ENCODE peak calls at places on chromosomes 1 and 21, in six cellular contexts. H, I, P, S, Z and Y are unnamed samples.

GRCh38 chr1:151511636-151512215 is 539 bp downstream of the CGN start:
- DNase-seq in H (peak), I (peak), P (peak), S (no peak), Z (peak), Y (peak)

GRCh38 chr1:245290836-245291235 is 136.1 kb downstream of the KIF26B start:
- DNase-seq in H (peak), I (no peak), P (no peak), S (no peak), Z (no peak), Y (no peak)

GRCh38 chr1:6248798-6249731 is 5.1 kb downstream of the HES3 start:
- DNase-seq in H (peak), I (no peak), P (no peak), S (no peak), Z (no peak), Y (no peak)

GRCh38 chr1:8061673-8062386 is 35.7 kb upstream of the ERRFI1 start:
- DNase-seq in H (no peak), I (no peak), P (no peak), S (no peak), Z (no peak), Y (no peak)

GRCh38 chr1:234702342-234703000 is 92.5 kb upstream of the IRF2BP2 start:
- DNase-seq in H (no peak), I (peak), P (no peak), S (peak), Z (no peak), Y (no peak)

GRCh38 chr21:31898898-31899630 is 26.2 kb downstream of the HUNK start:
- DNase-seq in H (no peak), I (no peak), P (no peak), S (no peak), Z (no peak), Y (no peak)

GRCh38 chr1:24861821-24862727 is 68.0 kb downstream of the RUNX3 start:
- DNase-seq in H (no peak), I (no peak), P (no peak), S (no peak), Z (no peak), Y (no peak)

GRCh38 chr1:162065016-162065415 is 4.5 kb upstream of the NOS1AP start:
- DNase-seq in H (peak), I (no peak), P (no peak), S (no peak), Z (no peak), Y (no peak)

GRCh38 chr1:112712191-112712590 is 2.9 kb downstream of the PPM1J start:
- DNase-seq in H (no peak), I (no peak), P (no peak), S (no peak), Z (no peak), Y (no peak)

GRCh38 chr1:168273575-168273974 is 7.1 kb upstream of the TBX19 start:
- DNase-seq in H (no peak), I (no peak), P (no peak), S (no peak), Z (no peak), Y (no peak)

GRCh38 chr1:219757890-219758289 is 145.0 kb upstream of the ZC3H11B start:
- DNase-seq in H (peak), I (no peak), P (no peak), S (peak), Z (no peak), Y (no peak)

GRCh38 chr1:240602189-240602588 is 9.8 kb downstream of the GREM2 start:
- DNase-seq in H (no peak), I (no peak), P (no peak), S (no peak), Z (no peak), Y (no peak)
- TF ChIP-seq CTCF in H (peak), I (no peak), P (no peak), S (no peak), Z (no peak), Y (no peak)

DNA sequence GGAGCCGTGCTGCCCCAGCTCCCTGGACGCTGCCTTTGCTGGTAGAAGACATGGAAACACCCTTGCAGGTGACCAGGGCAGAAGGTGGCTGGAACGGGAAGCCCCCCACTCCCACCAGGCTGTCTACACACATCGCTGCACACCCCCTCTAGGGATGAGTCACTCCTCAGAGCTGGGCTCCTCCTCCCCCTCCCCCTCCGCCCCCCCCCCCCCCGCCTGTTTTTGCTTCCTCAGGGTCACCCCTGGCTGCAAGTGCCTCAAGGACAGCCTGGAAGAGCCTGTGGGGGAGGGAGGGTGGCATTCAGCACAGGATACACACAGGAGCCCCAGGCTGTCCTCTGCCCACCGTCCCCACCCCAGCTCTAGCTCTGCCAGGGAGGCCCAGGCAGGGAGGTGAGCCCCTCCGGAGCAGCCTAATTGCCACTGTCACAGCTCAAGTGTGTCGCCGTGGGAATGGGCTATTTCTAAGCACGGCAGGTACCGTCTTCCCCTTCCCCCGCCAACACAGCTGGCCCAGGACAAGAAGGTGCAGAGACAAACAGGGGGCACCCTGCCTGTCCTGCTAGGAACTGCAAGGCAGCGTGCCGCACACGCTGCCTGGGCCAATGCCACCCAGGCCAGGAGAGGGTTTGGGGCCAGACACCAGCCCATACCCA is 2.5 kb downstream of the FNDC10 start:
- DNase-seq in H (peak), I (no peak), P (no peak), S (no peak), Z (no peak), Y (no peak)
- TF ChIP-seq CTCF in H (peak), I (no peak), P (peak), S (no peak), Z (no peak), Y (no peak)

GRCh38 chr1:160416369-160416768 is 16.0 kb downstream of the VANGL2 start:
- DNase-seq in H (peak), I (no peak), P (no peak), S (no peak), Z (no peak), Y (no peak)
- TF ChIP-seq CTCF in H (peak), I (no peak), P (peak), S (no peak), Z (no peak), Y (no peak)

GRCh38 chr1:90729484-90730246 is 12.6 kb upstream of the BARHL2 start:
- DNase-seq in H (peak), I (no peak), P (no peak), S (no peak), Z (no peak), Y (no peak)
- TF ChIP-seq CTCF in H (peak), I (no peak), P (peak), S (no peak), Z (no peak), Y (no peak)

GRCh38 chr1:35449334-35450008 is 107.7 kb downstream of the KIAA0319L start:
- DNase-seq in H (no peak), I (no peak), P (no peak), S (no peak), Z (no peak), Y (no peak)

GRCh38 chr1:35452086-35452485 is 105.1 kb downstream of the KIAA0319L start:
- DNase-seq in H (peak), I (peak), P (no peak), S (peak), Z (no peak), Y (no peak)

GRCh38 chr1:35454175-35454574 is 103.0 kb downstream of the KIAA0319L start:
- DNase-seq in H (no peak), I (no peak), P (no peak), S (no peak), Z (no peak), Y (no peak)

GRCh38 chr1:35451125-35451528 is 106.1 kb downstream of the KIAA0319L start:
- DNase-seq in H (peak), I (peak), P (no peak), S (peak), Z (peak), Y (peak)

DNA sequence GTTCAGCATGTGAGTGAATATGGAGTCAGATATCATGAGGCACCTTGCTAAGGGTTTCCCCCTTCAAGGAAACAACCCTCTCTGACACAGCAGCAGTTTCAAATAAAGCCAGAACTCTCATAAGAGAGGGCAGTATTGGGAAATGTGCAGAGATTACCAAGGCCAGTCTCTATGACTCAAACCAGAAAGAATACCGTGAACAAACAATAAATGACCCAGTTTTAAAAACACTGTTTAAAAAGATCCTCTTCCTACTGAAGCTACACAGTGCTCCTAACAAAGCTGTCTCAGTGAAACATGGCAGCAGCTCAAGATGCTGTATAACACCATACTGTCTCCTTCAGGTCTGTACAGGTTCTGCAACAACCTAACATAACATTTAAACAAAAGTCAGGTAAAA is 102.6 kb downstream of the KIAA0319L start:
- DNase-seq in H (no peak), I (no peak), P (no peak), S (no peak), Z (no peak), Y (no peak)
- TF ChIP-seq CTCF in H (peak), I (no peak), P (peak), S (no peak), Z (no peak), Y (no peak)

DNA sequence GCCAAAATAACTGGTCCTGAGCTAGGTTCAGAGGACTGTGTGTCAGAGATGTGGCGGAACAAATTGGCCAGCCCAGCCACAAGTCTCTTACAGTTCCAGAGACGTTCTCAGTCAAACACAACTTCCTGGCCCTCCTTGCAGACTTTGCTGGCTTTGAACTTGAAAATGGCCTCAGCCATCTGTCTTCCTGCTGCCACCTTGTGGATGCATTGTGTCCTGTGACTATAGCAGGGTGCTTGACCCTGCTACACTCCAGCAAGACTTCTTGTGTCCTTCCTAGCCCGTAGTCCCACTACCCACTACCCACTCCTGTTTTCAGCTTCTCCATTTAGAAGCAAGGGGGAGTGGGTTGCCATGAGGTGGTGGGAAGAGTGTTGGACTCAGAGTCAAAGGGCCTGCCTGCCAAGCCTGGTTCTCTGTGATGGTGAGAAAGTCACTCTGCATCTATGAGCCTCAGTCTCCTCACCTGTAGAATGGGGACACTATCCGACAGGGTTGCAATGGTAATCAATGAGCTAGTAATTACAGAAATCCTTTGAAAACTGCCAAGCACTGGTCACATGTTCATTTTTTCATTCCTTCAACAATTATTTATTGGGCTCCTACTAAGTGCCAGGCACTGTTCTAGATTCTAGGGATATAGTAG is 109.9 kb downstream of the IGSF21 start:
- DNase-seq in H (peak), I (no peak), P (no peak), S (no peak), Z (no peak), Y (no peak)
- TF ChIP-seq CTCF in H (peak), I (peak), P (peak), S (no peak), Z (no peak), Y (no peak)

GRCh38 chr1:33149453-33150190 is 32.2 kb downstream of the TRIM62 start:
- DNase-seq in H (no peak), I (no peak), P (no peak), S (no peak), Z (no peak), Y (no peak)
- TF ChIP-seq CTCF in H (no peak), I (no peak), P (no peak), S (no peak), Z (no peak), Y (no peak)

GRCh38 chr1:108574008-108574407 is 14.1 kb downstream of the EEIG2 start:
- DNase-seq in H (no peak), I (no peak), P (no peak), S (no peak), Z (no peak), Y (no peak)
- TF ChIP-seq CTCF in H (no peak), I (no peak), P (no peak), S (no peak), Z (no peak), Y (no peak)

GRCh38 chr21:23394458-23394857 is 2212.8 kb downstream of the MRPL39 start:
- DNase-seq in H (no peak), I (no peak), P (no peak), S (no peak), Z (no peak), Y (no peak)
- TF ChIP-seq CTCF in H (no peak), I (no peak), P (no peak), S (no peak), Z (no peak), Y (no peak)